ENCODE peak calls at places on chromosomes 5 and 9, in nine cellular contexts. C is mesenchymal stem cell; R is CD4-positive, alpha-beta T cell; A is endothelial cell of umbilical vein; P is prostate gland; Q is MM.1S; G is stomach; V is aorta; Z is GM23248. T is an unnamed sample. For H3K27me3, the result is how much of the 10 kb centered on the place peaks cover.

GRCh38 chr5:145531038-145531734 is 304.0 kb downstream of the PRELID2 start:
- DNase-seq in C (peak), R (no peak), A (peak), P (peak), Q (no peak), G (peak), V (peak), Z (peak), T (no peak)

GRCh38 chr9:129014611-129015010 is 13.5 kb downstream of the SH3GLB2 start:
- DNase-seq in C (no peak), R (no peak), A (no peak), P (no peak), Q (no peak), G (no peak), V (no peak), Z (no peak), T (no peak)

GRCh38 chr5:36887532-36887931 is 11.0 kb downstream of the NIPBL start:
- DNase-seq in C (no peak), R (no peak), A (no peak), P (no peak), Q (no peak), G (no peak), V (no peak), Z (no peak), T (no peak)

GRCh38 chr5:142866563-142867275 is 96.5 kb downstream of the ARHGAP26 start:
- DNase-seq in C (peak), R (no peak), A (peak), P (peak), Q (peak), G (peak), V (no peak), Z (peak), T (no peak)

GRCh38 chr9:137298983-137299521 is 3.0 kb downstream of the NRARP start:
- DNase-seq in C (no peak), R (no peak), A (no peak), P (no peak), Q (no peak), G (no peak), V (no peak), Z (no peak), T (no peak)

GRCh38 chr9:127628644-127629467 is 16.8 kb downstream of the STXBP1 start:
- DNase-seq in C (no peak), R (no peak), A (no peak), P (no peak), Q (no peak), G (no peak), V (no peak), Z (no peak), T (no peak)

GRCh38 chr9:123349033-123349432 is 7.0 kb upstream of the CRB2 start:
- DNase-seq in C (no peak), R (no peak), A (no peak), P (no peak), Q (no peak), G (no peak), V (no peak), Z (no peak), T (no peak)

GRCh38 chr9:119216891-119217290 is 152.3 kb downstream of the BRINP1 start:
- DNase-seq in C (no peak), R (no peak), A (no peak), P (peak), Q (no peak), G (no peak), V (peak), Z (peak), T (no peak)

GRCh38 chr5:25641140-25641539 is 996.4 kb upstream of the CDH10 start:
- DNase-seq in C (no peak), R (no peak), A (no peak), P (no peak), Q (no peak), G (no peak), V (no peak), Z (no peak), T (no peak)

GRCh38 chr5:141929398-141930058 is 5.9 kb downstream of the DELE1 start:
- DNase-seq in C (no peak), R (no peak), A (no peak), P (no peak), Q (no peak), G (no peak), V (no peak), Z (no peak), T (no peak)

GRCh38 chr9:95813923-95814322 is 61.6 kb upstream of the ERCC6L2 start:
- DNase-seq in C (no peak), R (no peak), A (no peak), P (no peak), Q (no peak), G (no peak), V (no peak), Z (no peak), T (no peak)

GRCh38 chr5:123755587-123756324 is 243.8 kb downstream of the CSNK1G3 start:
- DNase-seq in C (peak), R (no peak), A (no peak), P (no peak), Q (no peak), G (no peak), V (no peak), Z (peak), T (no peak)

GRCh38 chr9:75229605-75230332 is 141.5 kb downstream of the OSTF1 start:
- DNase-seq in C (no peak), R (no peak), A (peak), P (peak), Q (peak), G (peak), V (peak), Z (peak), T (no peak)

GRCh38 chr5:134255418-134256150 is 29.7 kb upstream of the PPP2CA start:
- DNase-seq in C (no peak), R (no peak), A (peak), P (no peak), Q (no peak), G (no peak), V (no peak), Z (peak), T (no peak)

GRCh38 chr9:123927625-123928308 is 2.2 kb downstream of the DENND1A start:
- DNase-seq in C (peak), R (no peak), A (no peak), P (no peak), Q (peak), G (no peak), V (no peak), Z (peak), T (no peak)

GRCh38 chr9:14320272-14321245 is 6.6 kb upstream of the NFIB start:
- DNase-seq in C (peak), R (no peak), A (peak), P (no peak), Q (peak), G (peak), V (no peak), Z (peak), T (no peak)

GRCh38 chr5:11903614-11904269 is 504 bp downstream of the CTNND2 start:
- DNase-seq in C (peak), R (no peak), A (no peak), P (no peak), Q (peak), G (no peak), V (peak), Z (peak), T (no peak)

GRCh38 chr9:35998333-35998732 is 38.4 kb upstream of the RECK start:
- DNase-seq in C (no peak), R (no peak), A (no peak), P (no peak), Q (no peak), G (no peak), V (no peak), Z (no peak), T (no peak)

GRCh38 chr9:123725389-123725788 is 204.5 kb downstream of the DENND1A start:
- DNase-seq in C (no peak), R (no peak), A (no peak), P (no peak), Q (no peak), G (no peak), V (no peak), Z (peak), T (peak)

GRCh38 chr9:108463927-108464606 is 391.7 kb downstream of the ACTL7B start:
- DNase-seq in C (no peak), R (no peak), A (no peak), P (no peak), Q (no peak), G (no peak), V (peak), Z (peak), T (no peak)

GRCh38 chr5:113000466-113000865 is 23.9 kb downstream of the DCP2 start:
- DNase-seq in C (no peak), R (no peak), A (no peak), P (no peak), Q (no peak), G (no peak), V (no peak), Z (no peak), T (no peak)

GRCh38 chr9:109986423-109987055 is 206.5 kb downstream of the PALM2AKAP2 start:
- DNase-seq in C (peak), R (no peak), A (peak), P (no peak), Q (no peak), G (no peak), V (no peak), Z (peak), T (no peak)
- H3K27ac ChIP-seq in C (peak), R (no peak), A (peak), P (no peak), Q (no peak), G (no peak), V (peak), Z (peak), T (peak)

GRCh38 chr9:135588371-135588770 is 26.8 kb downstream of the PAEP start:
- DNase-seq in C (no peak), R (no peak), A (no peak), P (no peak), Q (no peak), G (peak), V (peak), Z (no peak), T (no peak)

GRCh38 chr9:135588886-135589595 is 27.5 kb downstream of the PAEP start:
- DNase-seq in C (no peak), R (no peak), A (no peak), P (no peak), Q (no peak), G (peak), V (peak), Z (no peak), T (no peak)

GRCh38 chr9:135590486-135591079 is 29.0 kb downstream of the PAEP start:
- DNase-seq in C (no peak), R (no peak), A (no peak), P (no peak), Q (no peak), G (peak), V (no peak), Z (no peak), T (no peak)

GRCh38 chr9:135591491-135592330 is 30.2 kb downstream of the PAEP start:
- DNase-seq in C (no peak), R (no peak), A (no peak), P (no peak), Q (no peak), G (no peak), V (peak), Z (no peak), T (no peak)

GRCh38 chr9:135589596-135590485 is 28.3 kb downstream of the PAEP start:
- DNase-seq in C (no peak), R (no peak), A (no peak), P (no peak), Q (no peak), G (peak), V (no peak), Z (no peak), T (no peak)
- H3K27me3 ChIP-seq in C (under half), R (under half), A (under half), P (under half), Q (under half), G (under half), V (under half), Z (under half), T (under half)

GRCh38 chr5:138528208-138528607 is 14.8 kb downstream of the ETF1 start:
- DNase-seq in C (peak), R (no peak), A (no peak), P (no peak), Q (no peak), G (no peak), V (no peak), Z (peak), T (no peak)

GRCh38 chr5:138529812-138530211 is 13.2 kb downstream of the ETF1 start:
- DNase-seq in C (no peak), R (no peak), A (no peak), P (no peak), Q (no peak), G (no peak), V (no peak), Z (no peak), T (no peak)

GRCh38 chr5:138533973-138534941 is 8.8 kb downstream of the ETF1 start:
- DNase-seq in C (peak), R (no peak), A (no peak), P (no peak), Q (no peak), G (no peak), V (no peak), Z (peak), T (no peak)

GRCh38 chr5:138527170-138527569 is 15.9 kb downstream of the ETF1 start:
- DNase-seq in C (no peak), R (no peak), A (no peak), P (no peak), Q (no peak), G (no peak), V (no peak), Z (no peak), T (no peak)

DNA sequence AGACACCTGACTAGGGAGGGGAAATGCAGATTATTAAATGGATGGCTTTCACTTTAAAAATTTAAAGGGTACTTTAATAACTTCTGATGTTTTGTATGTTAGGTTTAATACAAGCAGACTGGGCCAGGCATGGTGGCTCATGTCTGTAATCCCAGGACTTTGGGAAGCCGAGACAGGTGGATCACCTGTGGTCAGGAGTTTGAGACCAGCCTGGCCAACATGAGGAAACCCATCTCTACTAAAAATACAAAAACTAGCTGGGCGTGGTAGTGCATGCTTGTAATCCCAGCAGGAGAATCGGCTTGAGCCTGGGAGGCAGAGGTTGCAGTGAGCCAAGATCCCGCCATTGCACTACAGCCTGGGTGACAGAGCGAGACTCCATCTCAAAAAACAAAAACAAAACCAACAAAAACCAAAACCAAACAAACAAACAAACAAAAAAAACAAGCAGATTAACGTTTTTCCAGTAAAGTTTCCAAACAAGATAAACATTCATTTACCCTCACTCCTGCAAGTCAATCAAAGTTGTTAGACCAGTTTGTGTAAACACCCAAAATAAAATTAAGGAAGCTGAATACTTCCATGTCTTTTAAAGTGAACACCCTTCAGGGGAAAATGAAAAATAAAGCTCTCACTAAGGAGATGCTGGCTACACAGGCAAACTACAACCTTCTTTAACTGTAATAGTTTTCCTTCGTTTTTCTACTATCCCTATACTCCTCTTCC is 14.1 kb downstream of the ETF1 start:
- DNase-seq in C (no peak), R (no peak), A (no peak), P (no peak), Q (no peak), G (no peak), V (no peak), Z (no peak), T (no peak)
- H3K27ac ChIP-seq in C (no peak), R (no peak), A (no peak), P (no peak), Q (no peak), G (peak), V (no peak), Z (no peak), T (no peak)

DNA sequence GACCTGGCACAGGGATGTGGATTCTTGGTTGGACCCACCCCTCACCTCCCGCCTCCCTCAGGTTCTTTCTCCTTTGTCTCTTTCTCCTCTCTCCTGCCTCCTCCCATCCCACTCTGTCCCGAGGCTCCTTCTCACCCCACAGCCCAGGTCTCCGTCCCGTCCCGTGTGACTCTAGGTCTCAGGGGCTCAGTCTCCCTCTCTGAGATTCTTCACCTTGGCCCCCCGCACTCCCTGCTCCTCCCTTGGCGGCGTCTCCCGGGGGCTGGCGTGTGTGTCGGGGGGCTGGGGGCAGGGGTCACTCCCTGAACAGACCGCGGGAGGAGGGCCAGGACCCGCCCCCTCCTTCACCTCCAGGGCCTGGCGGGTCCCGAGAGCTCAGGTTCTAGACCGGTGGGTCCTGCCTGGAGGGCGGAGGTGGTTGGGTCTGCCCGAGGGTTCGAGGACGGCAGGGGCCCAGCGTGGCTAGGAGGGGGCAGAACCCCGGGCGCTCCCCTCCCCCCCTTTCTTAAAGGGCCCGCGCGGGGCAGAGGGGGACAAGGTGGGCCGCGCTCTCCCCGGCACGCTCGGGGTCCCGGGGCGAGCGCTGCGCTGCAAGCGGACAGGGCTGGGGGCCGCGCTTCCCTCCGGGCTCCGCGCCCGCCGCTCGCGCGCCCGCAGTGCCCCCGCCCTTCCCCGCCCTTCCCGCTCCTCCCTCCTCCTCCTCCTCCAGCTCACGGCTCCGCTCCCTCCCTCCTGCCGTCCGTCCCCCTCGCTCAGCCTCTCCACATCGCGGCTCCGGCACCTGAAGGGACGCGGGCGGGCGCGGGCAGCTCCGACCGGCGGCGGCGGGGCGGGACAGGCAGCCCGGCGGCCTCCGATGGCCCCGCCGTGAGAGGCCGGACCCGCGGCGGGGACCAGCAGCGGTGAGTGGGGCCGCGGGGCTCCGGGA is at the start of gene PSD2:
- DNase-seq in C (no peak), R (no peak), A (no peak), P (peak), Q (peak), G (peak), V (peak), Z (peak), T (peak)
- H3K27me3 ChIP-seq in C (half or more), R (half or more), A (under half), P (under half), Q (half or more), G (half or more), V (under half), Z (half or more), T (under half)

DNA sequence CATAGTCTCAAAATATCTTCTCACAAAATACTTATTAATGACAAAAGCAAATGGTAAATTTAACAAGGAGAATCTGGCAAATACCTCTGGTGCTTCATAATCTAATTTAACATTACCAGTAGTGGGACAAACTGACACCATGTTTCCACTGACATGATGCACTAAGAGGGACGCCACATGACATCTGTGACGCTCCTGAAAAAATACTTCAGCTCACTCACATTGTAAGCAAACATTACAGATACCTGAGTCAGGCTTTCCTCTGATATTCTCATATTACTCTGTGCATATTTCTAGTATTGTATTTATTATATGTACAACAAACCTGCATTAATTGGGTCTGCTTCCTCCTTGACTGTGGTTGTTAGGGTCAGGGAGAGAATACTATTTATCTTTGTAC is 56.7 kb upstream of the OSMR start:
- DNase-seq in C (no peak), R (no peak), A (no peak), P (no peak), Q (no peak), G (no peak), V (no peak), Z (no peak), T (no peak)
- H3K27ac ChIP-seq in C (no peak), R (no peak), A (no peak), P (no peak), Q (no peak), G (no peak), V (no peak), Z (no peak), T (no peak)

DNA sequence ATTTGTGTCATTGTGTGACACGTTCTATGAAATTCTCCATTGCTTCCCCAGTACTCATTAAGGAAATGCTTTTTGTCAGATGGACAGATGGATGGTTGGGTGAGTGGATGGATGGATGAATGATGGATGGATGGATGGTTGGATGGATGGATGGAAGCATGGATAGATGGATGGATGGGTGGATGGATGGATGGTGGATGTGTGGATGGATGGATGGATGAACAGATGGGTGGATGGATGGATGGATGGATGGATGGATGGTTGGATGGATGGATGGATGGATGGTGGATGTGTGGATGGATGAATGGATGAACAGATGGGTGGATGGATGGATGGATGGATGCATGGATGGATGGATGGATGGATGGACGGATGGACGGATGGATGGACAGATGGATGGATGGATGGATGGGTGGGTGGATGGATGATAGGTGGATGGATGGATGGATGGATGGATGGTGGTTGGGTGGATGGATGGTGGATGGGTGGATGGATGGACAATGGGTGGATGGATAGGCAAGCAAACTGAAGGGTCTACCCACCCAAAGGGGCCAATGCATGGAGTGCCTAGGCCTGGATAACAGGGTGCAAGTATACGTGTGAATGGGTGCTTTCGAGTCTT is 24.0 kb upstream of the GTF3C5 start:
- DNase-seq in C (no peak), R (no peak), A (no peak), P (no peak), Q (no peak), G (no peak), V (no peak), Z (no peak), T (no peak)
- H3K27me3 ChIP-seq in C (half or more), R (under half), A (under half), P (under half), Q (half or more), G (under half), V (under half), Z (under half), T (under half)

T was measured in dorsolateral prefrontal cortex.